ENCODE peak calls at places on chromosome 4, in eight cellular contexts. O is fibroblast of mammary gland; B is activated naive CD8-positive, alpha-beta T cell treated with anti-CD3 and anti-CD28 coated beads for 36 hours; U is activated gamma-delta T cell treated with anti-CD3 and anti-CD28 coated beads, Interleukin-2, amount 50 U/mL, for 16 hours; L is GM10248; A is SW480; V is NCI-H82; T is GM23248. X is an unnamed sample.

GRCh38 chr4:114561590-114561989 is 37.0 kb upstream of the UGT8 start:
- DNase-seq in O (no peak), B (no peak), U (no peak), L (no peak), A (no peak), V (no peak), T (no peak), X (no peak)

GRCh38 chr4:4575284-4576211 is 33.7 kb upstream of the STX18 start:
- DNase-seq in O (peak), B (peak), U (peak), L (peak), A (peak), V (no peak), T (peak), X (peak)

GRCh38 chr4:169071781-169072180 is 61.7 kb upstream of the CBR4 start:
- DNase-seq in O (no peak), B (no peak), U (no peak), L (no peak), A (no peak), V (no peak), T (no peak), X (no peak)

GRCh38 chr4:6279582-6280289 is 10.1 kb downstream of the WFS1 start:
- DNase-seq in O (no peak), B (no peak), U (no peak), L (no peak), A (no peak), V (no peak), T (no peak), X (no peak)

GRCh38 chr4:133320576-133321170 is 171.6 kb downstream of the PCDH10 start:
- DNase-seq in O (peak), B (no peak), U (no peak), L (peak), A (peak), V (peak), T (peak), X (no peak)

GRCh38 chr4:165439981-165440380 is 61.2 kb downstream of the CPE start:
- DNase-seq in O (no peak), B (no peak), U (no peak), L (no peak), A (no peak), V (no peak), T (no peak), X (no peak)

GRCh38 chr4:109046549-109047171 is 255.8 kb downstream of the COL25A1 start:
- DNase-seq in O (peak), B (no peak), U (no peak), L (no peak), A (no peak), V (peak), T (peak), X (no peak)

GRCh38 chr4:181146031-181146430 is 1097.2 kb upstream of the TENM3 start:
- DNase-seq in O (no peak), B (no peak), U (no peak), L (no peak), A (no peak), V (no peak), T (no peak), X (no peak)

GRCh38 chr4:8507251-8507570 is 66.6 kb downstream of the TRMT44 start:
- DNase-seq in O (peak), B (no peak), U (no peak), L (no peak), A (no peak), V (no peak), T (peak), X (no peak)

GRCh38 chr4:172124656-172125308 is 311.6 kb downstream of the GALNTL6 start:
- DNase-seq in O (no peak), B (no peak), U (no peak), L (no peak), A (no peak), V (no peak), T (no peak), X (no peak)

GRCh38 chr4:2285665-2286381 is 23.9 kb upstream of the MXD4 start:
- DNase-seq in O (no peak), B (no peak), U (no peak), L (no peak), A (no peak), V (no peak), T (no peak), X (no peak)

GRCh38 chr4:90528551-90528950 is 401.4 kb downstream of the CCSER1 start:
- DNase-seq in O (no peak), B (no peak), U (no peak), L (no peak), A (no peak), V (no peak), T (no peak), X (no peak)

GRCh38 chr4:59102311-59102710 is 1992.1 kb upstream of the IGFBP7 start:
- DNase-seq in O (no peak), B (no peak), U (no peak), L (no peak), A (no peak), V (no peak), T (no peak), X (no peak)

GRCh38 chr4:97142893-97143292 is 1000.4 kb downstream of the STPG2 start:
- DNase-seq in O (no peak), B (no peak), U (no peak), L (no peak), A (no peak), V (no peak), T (no peak), X (no peak)

X was measured in GM06990.